ENCODE peak calls at places on chromosomes 5 and 9, in nine cellular contexts. One of them, this sample, is unnamed.

GRCh38 chr9:97808972-97809371 is 44.1 kb upstream of the FOXE1 start:
- DNase-seq in heart left ventricle: no peak
- DNase-seq in neural progenitor cell: no peak
- DNase-seq in GM23248: no peak
- DNase-seq in tibial nerve: no peak
- DNase-seq in heart right ventricle: no peak
- DNase-seq in CD8-positive, alpha-beta memory T cell: no peak
- DNase-seq in mammary epithelial cell: no peak
- DNase-seq in right lobe of liver: no peak
- DNase-seq in this sample: no peak

GRCh38 chr5:125198270-125198974 is 452.0 kb upstream of the ZNF608 start:
- DNase-seq in heart left ventricle: peak; percentile 91
- DNase-seq in neural progenitor cell: peak; percentile 34
- DNase-seq in GM23248: peak; percentile 68
- DNase-seq in tibial nerve: peak; percentile 77
- DNase-seq in heart right ventricle: peak; percentile 51
- DNase-seq in CD8-positive, alpha-beta memory T cell: no peak
- DNase-seq in mammary epithelial cell: peak; percentile 21
- DNase-seq in right lobe of liver: peak; percentile 49
- DNase-seq in this sample: peak; percentile 85

GRCh38 chr9:115913666-115914065 is 239.9 kb upstream of the PAPPA start:
- DNase-seq in heart left ventricle: no peak
- DNase-seq in neural progenitor cell: no peak
- DNase-seq in GM23248: peak; percentile 78
- DNase-seq in tibial nerve: no peak
- DNase-seq in heart right ventricle: no peak
- DNase-seq in CD8-positive, alpha-beta memory T cell: no peak
- DNase-seq in mammary epithelial cell: no peak
- DNase-seq in right lobe of liver: no peak
- DNase-seq in this sample: no peak

GRCh38 chr5:143182901-143183820 is 220.3 kb downstream of the NR3C1 start:
- DNase-seq in heart left ventricle: peak; percentile 64
- DNase-seq in neural progenitor cell: no peak
- DNase-seq in GM23248: peak; percentile 35
- DNase-seq in tibial nerve: no peak
- DNase-seq in heart right ventricle: peak; percentile 43
- DNase-seq in CD8-positive, alpha-beta memory T cell: no peak
- DNase-seq in mammary epithelial cell: no peak
- DNase-seq in right lobe of liver: peak; percentile 46
- DNase-seq in this sample: no peak

GRCh38 chr9:94623253-94623652 is 16.1 kb downstream of the FBP1 start:
- DNase-seq in heart left ventricle: no peak
- DNase-seq in neural progenitor cell: peak; percentile 70
- DNase-seq in GM23248: peak; percentile 17
- DNase-seq in tibial nerve: no peak
- DNase-seq in heart right ventricle: peak; percentile 19
- DNase-seq in CD8-positive, alpha-beta memory T cell: no peak
- DNase-seq in mammary epithelial cell: no peak
- DNase-seq in right lobe of liver: no peak
- DNase-seq in this sample: no peak

GRCh38 chr9:77996696-77997095 is 34.9 kb downstream of the GNAQ start:
- DNase-seq in heart left ventricle: no peak
- DNase-seq in neural progenitor cell: no peak
- DNase-seq in GM23248: no peak
- DNase-seq in tibial nerve: no peak
- DNase-seq in heart right ventricle: no peak
- DNase-seq in CD8-positive, alpha-beta memory T cell: no peak
- DNase-seq in mammary epithelial cell: no peak
- DNase-seq in right lobe of liver: no peak
- DNase-seq in this sample: no peak

GRCh38 chr9:90953805-90954204 is 152.2 kb downstream of the SYK start:
- DNase-seq in heart left ventricle: no peak
- DNase-seq in neural progenitor cell: no peak
- DNase-seq in GM23248: no peak
- DNase-seq in tibial nerve: no peak
- DNase-seq in heart right ventricle: no peak
- DNase-seq in CD8-positive, alpha-beta memory T cell: no peak
- DNase-seq in mammary epithelial cell: no peak
- DNase-seq in right lobe of liver: no peak
- DNase-seq in this sample: no peak

GRCh38 chr5:174411513-174411819 is 312.9 kb upstream of the MSX2 start:
- DNase-seq in heart left ventricle: no peak
- DNase-seq in neural progenitor cell: no peak
- DNase-seq in GM23248: no peak
- DNase-seq in tibial nerve: no peak
- DNase-seq in heart right ventricle: no peak
- DNase-seq in CD8-positive, alpha-beta memory T cell: no peak
- DNase-seq in mammary epithelial cell: no peak
- DNase-seq in right lobe of liver: no peak
- DNase-seq in this sample: no peak

GRCh38 chr5:36683821-36684434 is 77.5 kb downstream of the SLC1A3 start:
- DNase-seq in heart left ventricle: peak; percentile 79
- DNase-seq in neural progenitor cell: peak; percentile 50
- DNase-seq in GM23248: peak; percentile 76
- DNase-seq in tibial nerve: no peak
- DNase-seq in heart right ventricle: peak; percentile 55
- DNase-seq in CD8-positive, alpha-beta memory T cell: no peak
- DNase-seq in mammary epithelial cell: no peak
- DNase-seq in right lobe of liver: no peak
- DNase-seq in this sample: peak; percentile 76

GRCh38 chr9:38201844-38202243 is 132.8 kb upstream of the SHB start:
- DNase-seq in heart left ventricle: no peak
- DNase-seq in neural progenitor cell: no peak
- DNase-seq in GM23248: no peak
- DNase-seq in tibial nerve: no peak
- DNase-seq in heart right ventricle: no peak
- DNase-seq in CD8-positive, alpha-beta memory T cell: no peak
- DNase-seq in mammary epithelial cell: no peak
- DNase-seq in right lobe of liver: no peak
- DNase-seq in this sample: no peak

GRCh38 chr9:129995409-129996160 is 47.4 kb downstream of the FNBP1 start:
- DNase-seq in heart left ventricle: no peak
- DNase-seq in neural progenitor cell: no peak
- DNase-seq in GM23248: peak; percentile 89
- DNase-seq in tibial nerve: no peak
- DNase-seq in heart right ventricle: no peak
- DNase-seq in CD8-positive, alpha-beta memory T cell: no peak
- DNase-seq in mammary epithelial cell: peak; percentile 76
- DNase-seq in right lobe of liver: no peak
- DNase-seq in this sample: no peak
- H3K4me1 ChIP-seq in heart left ventricle: peaks cover 19% of the 10 kb centered on the region
- H3K4me1 ChIP-seq in neural progenitor cell: no peaks in the 10 kb centered on the region
- H3K4me1 ChIP-seq in GM23248: peaks cover 55% of the 10 kb centered on the region
- H3K4me1 ChIP-seq in tibial nerve: peaks cover 31% of the 10 kb centered on the region
- H3K4me1 ChIP-seq in heart right ventricle: peaks cover 28% of the 10 kb centered on the region
- H3K4me1 ChIP-seq in CD8-positive, alpha-beta memory T cell: peaks cover 76% of the 10 kb centered on the region
- H3K4me1 ChIP-seq in mammary epithelial cell: peaks cover 11% of the 10 kb centered on the region
- H3K4me1 ChIP-seq in right lobe of liver: no peaks in the 10 kb centered on the region
- H3K4me1 ChIP-seq in this sample: peaks cover 18% of the 10 kb centered on the region

GRCh38 chr5:177491429-177491945 is 5.9 kb downstream of the PDLIM7 start:
- DNase-seq in heart left ventricle: no peak
- DNase-seq in neural progenitor cell: peak; percentile 95
- DNase-seq in GM23248: peak; percentile 57
- DNase-seq in tibial nerve: no peak
- DNase-seq in heart right ventricle: no peak
- DNase-seq in CD8-positive, alpha-beta memory T cell: no peak
- DNase-seq in mammary epithelial cell: peak; percentile 44
- DNase-seq in right lobe of liver: no peak
- DNase-seq in this sample: no peak

GRCh38 chr5:177494356-177495195 is 2.8 kb downstream of the PDLIM7 start:
- DNase-seq in heart left ventricle: peak; percentile 83
- DNase-seq in neural progenitor cell: peak; percentile 55
- DNase-seq in GM23248: peak; percentile 94
- DNase-seq in tibial nerve: peak; percentile 33
- DNase-seq in heart right ventricle: peak; percentile 65
- DNase-seq in CD8-positive, alpha-beta memory T cell: no peak
- DNase-seq in mammary epithelial cell: peak; percentile 89
- DNase-seq in right lobe of liver: no peak
- DNase-seq in this sample: peak; percentile 90

GRCh38 chr5:177491983-177492746 is 5.2 kb downstream of the PDLIM7 start:
- DNase-seq in heart left ventricle: no peak
- DNase-seq in neural progenitor cell: no peak
- DNase-seq in GM23248: no peak
- DNase-seq in tibial nerve: no peak
- DNase-seq in heart right ventricle: no peak
- DNase-seq in CD8-positive, alpha-beta memory T cell: no peak
- DNase-seq in mammary epithelial cell: no peak
- DNase-seq in right lobe of liver: no peak
- DNase-seq in this sample: no peak

GRCh38 chr5:177493795-177494355 is 3.5 kb downstream of the PDLIM7 start:
- DNase-seq in heart left ventricle: no peak
- DNase-seq in neural progenitor cell: no peak
- DNase-seq in GM23248: no peak
- DNase-seq in tibial nerve: no peak
- DNase-seq in heart right ventricle: no peak
- DNase-seq in CD8-positive, alpha-beta memory T cell: no peak
- DNase-seq in mammary epithelial cell: no peak
- DNase-seq in right lobe of liver: no peak
- DNase-seq in this sample: no peak

GRCh38 chr5:177492841-177493240 is 4.6 kb downstream of the PDLIM7 start:
- DNase-seq in heart left ventricle: no peak
- DNase-seq in neural progenitor cell: no peak
- DNase-seq in GM23248: no peak
- DNase-seq in tibial nerve: no peak
- DNase-seq in heart right ventricle: no peak
- DNase-seq in CD8-positive, alpha-beta memory T cell: no peak
- DNase-seq in mammary epithelial cell: no peak
- DNase-seq in right lobe of liver: no peak
- DNase-seq in this sample: no peak
- H3K4me1 ChIP-seq in heart left ventricle: peaks cover 41% of the 10 kb centered on the region
- H3K4me1 ChIP-seq in neural progenitor cell: peaks cover 25% of the 10 kb centered on the region
- H3K4me1 ChIP-seq in GM23248: peaks cover 23% of the 10 kb centered on the region
- H3K4me1 ChIP-seq in tibial nerve: peaks cover 40% of the 10 kb centered on the region
- H3K4me1 ChIP-seq in heart right ventricle: peaks cover 39% of the 10 kb centered on the region
- H3K4me1 ChIP-seq in CD8-positive, alpha-beta memory T cell: peaks cover 8% of the 10 kb centered on the region
- H3K4me1 ChIP-seq in mammary epithelial cell: peaks cover 49% of the 10 kb centered on the region
- H3K4me1 ChIP-seq in right lobe of liver: no peaks in the 10 kb centered on the region
- H3K4me1 ChIP-seq in this sample: no peaks in the 10 kb centered on the region

GRCh38 chr5:160484644-160485043 is 63.0 kb downstream of the PTTG1 start:
- DNase-seq in heart left ventricle: no peak
- DNase-seq in neural progenitor cell: no peak
- DNase-seq in GM23248: no peak
- DNase-seq in tibial nerve: no peak
- DNase-seq in heart right ventricle: no peak
- DNase-seq in CD8-positive, alpha-beta memory T cell: no peak
- DNase-seq in mammary epithelial cell: no peak
- DNase-seq in right lobe of liver: no peak
- DNase-seq in this sample: no peak
- H3K4me1 ChIP-seq in heart left ventricle: peaks cover 5% of the 10 kb centered on the region
- H3K4me1 ChIP-seq in neural progenitor cell: peaks cover 6% of the 10 kb centered on the region
- H3K4me1 ChIP-seq in GM23248: peaks cover 14% of the 10 kb centered on the region
- H3K4me1 ChIP-seq in tibial nerve: no peaks in the 10 kb centered on the region
- H3K4me1 ChIP-seq in heart right ventricle: no peaks in the 10 kb centered on the region
- H3K4me1 ChIP-seq in CD8-positive, alpha-beta memory T cell: peaks cover 18% of the 10 kb centered on the region
- H3K4me1 ChIP-seq in mammary epithelial cell: peaks cover 12% of the 10 kb centered on the region
- H3K4me1 ChIP-seq in right lobe of liver: no peaks in the 10 kb centered on the region
- H3K4me1 ChIP-seq in this sample: no peaks in the 10 kb centered on the region

GRCh38 chr9:134937566-134938345 is 20.0 kb upstream of the FCN1 start:
- DNase-seq in heart left ventricle: no peak
- DNase-seq in neural progenitor cell: no peak
- DNase-seq in GM23248: no peak
- DNase-seq in tibial nerve: no peak
- DNase-seq in heart right ventricle: no peak
- DNase-seq in CD8-positive, alpha-beta memory T cell: no peak
- DNase-seq in mammary epithelial cell: no peak
- DNase-seq in right lobe of liver: no peak
- DNase-seq in this sample: no peak

GRCh38 chr9:134936762-134937555 is 19.2 kb upstream of the FCN1 start:
- DNase-seq in heart left ventricle: no peak
- DNase-seq in neural progenitor cell: no peak
- DNase-seq in GM23248: no peak
- DNase-seq in tibial nerve: no peak
- DNase-seq in heart right ventricle: no peak
- DNase-seq in CD8-positive, alpha-beta memory T cell: no peak
- DNase-seq in mammary epithelial cell: no peak
- DNase-seq in right lobe of liver: no peak
- DNase-seq in this sample: no peak

GRCh38 chr9:134938346-134939079 is 20.8 kb upstream of the FCN1 start:
- DNase-seq in heart left ventricle: no peak
- DNase-seq in neural progenitor cell: no peak
- DNase-seq in GM23248: no peak
- DNase-seq in tibial nerve: no peak
- DNase-seq in heart right ventricle: no peak
- DNase-seq in CD8-positive, alpha-beta memory T cell: no peak
- DNase-seq in mammary epithelial cell: no peak
- DNase-seq in right lobe of liver: no peak
- DNase-seq in this sample: no peak

GRCh38 chr9:134935056-134936020 is 17.6 kb upstream of the FCN1 start:
- DNase-seq in heart left ventricle: no peak
- DNase-seq in neural progenitor cell: peak; percentile 80
- DNase-seq in GM23248: no peak
- DNase-seq in tibial nerve: no peak
- DNase-seq in heart right ventricle: no peak
- DNase-seq in CD8-positive, alpha-beta memory T cell: no peak
- DNase-seq in mammary epithelial cell: no peak
- DNase-seq in right lobe of liver: no peak
- DNase-seq in this sample: no peak

GRCh38 chr9:134936021-134936761 is 18.5 kb upstream of the FCN1 start:
- DNase-seq in heart left ventricle: no peak
- DNase-seq in neural progenitor cell: no peak
- DNase-seq in GM23248: no peak
- DNase-seq in tibial nerve: no peak
- DNase-seq in heart right ventricle: no peak
- DNase-seq in CD8-positive, alpha-beta memory T cell: no peak
- DNase-seq in mammary epithelial cell: no peak
- DNase-seq in right lobe of liver: no peak
- DNase-seq in this sample: no peak
- H3K4me1 ChIP-seq in heart left ventricle: no peaks in the 10 kb centered on the region
- H3K4me1 ChIP-seq in neural progenitor cell: peaks cover 39% of the 10 kb centered on the region
- H3K4me1 ChIP-seq in GM23248: no peaks in the 10 kb centered on the region
- H3K4me1 ChIP-seq in tibial nerve: no peaks in the 10 kb centered on the region
- H3K4me1 ChIP-seq in heart right ventricle: no peaks in the 10 kb centered on the region
- H3K4me1 ChIP-seq in CD8-positive, alpha-beta memory T cell: no peaks in the 10 kb centered on the region
- H3K4me1 ChIP-seq in mammary epithelial cell: no peaks in the 10 kb centered on the region
- H3K4me1 ChIP-seq in right lobe of liver: no peaks in the 10 kb centered on the region
- H3K4me1 ChIP-seq in this sample: no peaks in the 10 kb centered on the region

DNA sequence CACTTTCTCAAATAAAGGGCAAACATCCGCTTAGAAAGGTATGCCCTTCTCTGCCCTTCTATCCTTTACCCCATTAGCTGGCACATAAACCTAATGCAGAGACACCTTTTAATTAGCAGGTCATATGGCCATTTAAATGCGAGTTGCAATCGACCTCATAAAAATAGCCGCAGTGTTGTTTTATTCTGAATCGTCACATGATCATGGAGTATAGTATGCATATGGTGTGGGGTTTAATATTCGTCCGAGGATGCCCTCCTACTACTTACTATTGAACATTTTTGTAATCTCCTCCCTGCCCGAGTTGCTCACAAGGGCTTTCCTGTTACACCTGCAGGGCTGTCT is 72.0 kb downstream of the PIK3R1 start:
- DNase-seq in heart left ventricle: no peak
- DNase-seq in neural progenitor cell: no peak
- DNase-seq in GM23248: no peak
- DNase-seq in tibial nerve: no peak
- DNase-seq in heart right ventricle: no peak
- DNase-seq in CD8-positive, alpha-beta memory T cell: no peak
- DNase-seq in mammary epithelial cell: no peak
- DNase-seq in right lobe of liver: no peak
- DNase-seq in this sample: no peak
- H3K4me1 ChIP-seq in heart left ventricle: peaks cover 47% of the 10 kb centered on the region
- H3K4me1 ChIP-seq in neural progenitor cell: peaks cover 24% of the 10 kb centered on the region
- H3K4me1 ChIP-seq in GM23248: peaks cover 58% of the 10 kb centered on the region
- H3K4me1 ChIP-seq in tibial nerve: peaks cover 81% of the 10 kb centered on the region
- H3K4me1 ChIP-seq in heart right ventricle: peaks cover 63% of the 10 kb centered on the region
- H3K4me1 ChIP-seq in CD8-positive, alpha-beta memory T cell: peaks cover 87% of the 10 kb centered on the region
- H3K4me1 ChIP-seq in mammary epithelial cell: peaks cover 50% of the 10 kb centered on the region
- H3K4me1 ChIP-seq in right lobe of liver: peaks cover 2% of the 10 kb centered on the region
- H3K4me1 ChIP-seq in this sample: peaks cover 82% of the 10 kb centered on the region